ENCODE peak calls at places on chromosome 6, in four cellular contexts. Y is C1 segment of cervical spinal cord, A is NCI-H1092, D is NCI-H460. C is an unnamed sample.

GRCh38 chr6:38225766-38226165 is 406.2 kb downstream of the ZFAND3 start:
- DNase-seq in D (no peak), A (no peak), Y (no peak), C (no peak)

GRCh38 chr6:129785756-129786135 is 75.4 kb downstream of the TMEM244 start:
- DNase-seq in A (no peak), Y (no peak), D (no peak), C (no peak)

GRCh38 chr6:56416247-56416646 is 168.9 kb upstream of the COL21A1 start:
- DNase-seq in Y (no peak), D (no peak), A (no peak), C (no peak)

GRCh38 chr6:14799928-14800327 is 445.9 kb upstream of the JARID2 start:
- DNase-seq in D (no peak), Y (peak), A (no peak), C (no peak)

GRCh38 chr6:130814506-130814905 is 12.7 kb upstream of the SMLR1 start:
- DNase-seq in A (no peak), D (no peak), Y (no peak), C (no peak)

GRCh38 chr6:146047356-146047755 is 18.5 kb downstream of the GRM1 start:
- DNase-seq in A (no peak), Y (no peak), D (no peak), C (no peak)

GRCh38 chr6:28589952-28590340 is 64.3 kb downstream of the GPX5 start:
- DNase-seq in Y (no peak), A (no peak), D (no peak), C (no peak)

GRCh38 chr6:137738931-137739504 is 128.0 kb upstream of the TNFAIP3 start:
- DNase-seq in Y (no peak), A (no peak), D (peak), C (no peak)

GRCh38 chr6:11727995-11728961 is 50.3 kb downstream of the ADTRP start:
- DNase-seq in A (no peak), D (no peak), Y (no peak), C (no peak)

GRCh38 chr6:17417817-17418216 is 24.4 kb downstream of the CAP2 start:
- DNase-seq in A (no peak), D (peak), Y (no peak), C (no peak)

GRCh38 chr6:39997101-39997635 is 62.9 kb upstream of the MOCS1 start:
- DNase-seq in A (peak), D (no peak), Y (no peak), C (no peak)

GRCh38 chr6:68728124-68728523 is 93.0 kb downstream of the ADGRB3 start:
- DNase-seq in Y (no peak), D (no peak), A (no peak), C (no peak)

GRCh38 chr6:161143663-161144430 is 130.0 kb downstream of the AGPAT4 start:
- DNase-seq in A (no peak), Y (no peak), D (no peak), C (no peak)

GRCh38 chr6:128519931-128520435 is 416 bp downstream of the PTPRK start:
- DNase-seq in A (no peak), D (no peak), Y (peak), C (peak)

GRCh38 chr6:31822038-31822821 is 5.3 kb upstream of the HSPA1B start:
- DNase-seq in Y (peak), A (no peak), D (peak), C (peak)

GRCh38 chr6:128807577-128807976 is 75.4 kb upstream of the LAMA2 start:
- DNase-seq in A (no peak), D (no peak), Y (no peak), C (no peak)

GRCh38 chr6:33592595-33593413 is 12.7 kb upstream of the BAK1 start:
- DNase-seq in A (no peak), D (no peak), Y (no peak), C (no peak)

GRCh38 chr6:21305827-21306469 is 287.6 kb upstream of the SOX4 start:
- DNase-seq in A (no peak), Y (no peak), D (peak), C (no peak)

GRCh38 chr6:166351715-166352285 is 9.5 kb upstream of the SFT2D1 start:
- DNase-seq in D (no peak), Y (no peak), A (no peak), C (no peak)

GRCh38 chr6:42984924-42985475 is 630 bp downstream of the PPP2R5D start:
- DNase-seq in D (no peak), A (no peak), Y (no peak), C (no peak)